ENCODE peak calls at places on chromosomes 1 and 21, in four cellular contexts. W is WTC11, H is K562, X is HepG2. O is an unnamed sample.

GRCh38 chr1:36239941-36240637 is 15.8 kb downstream of the THRAP3 start:
- DNase-seq in W (no peak), H (no peak), X (peak), O (no peak)

GRCh38 chr1:160149706-160150105 is 1.7 kb upstream of the ATP1A4 start:
- DNase-seq in W (no peak), H (no peak), X (no peak), O (no peak)

GRCh38 chr1:208135354-208135753 is 108.8 kb downstream of the PLXNA2 start:
- DNase-seq in W (no peak), H (no peak), X (peak), O (no peak)

GRCh38 chr1:30376054-30376453 is 347.3 kb downstream of the MATN1 start:
- DNase-seq in W (no peak), H (no peak), X (no peak), O (no peak)

GRCh38 chr1:183588827-183589226 is 1.4 kb downstream of the NCF2 start:
- DNase-seq in W (no peak), H (no peak), X (no peak), O (no peak)

GRCh38 chr1:236130372-236130771 is 12.0 kb upstream of the GPR137B start:
- DNase-seq in W (no peak), H (no peak), X (no peak), O (no peak)

GRCh38 chr1:190479537-190479936 is 1.9 kb upstream of the BRINP3 start:
- DNase-seq in W (no peak), H (no peak), X (no peak), O (no peak)

GRCh38 chr1:21667348-21668231 is 1.6 kb downstream of the RAP1GAP start:
- DNase-seq in W (no peak), H (no peak), X (no peak), O (no peak)

GRCh38 chr1:227945891-227946623 is 1.7 kb downstream of the WNT9A start:
- DNase-seq in W (no peak), H (peak), X (peak), O (peak)

GRCh38 chr1:235714205-235714897 is 64.8 kb upstream of the GNG4 start:
- DNase-seq in W (no peak), H (no peak), X (no peak), O (no peak)

GRCh38 chr1:19476440-19477190 is 8.7 kb downstream of the CAPZB start:
- DNase-seq in W (no peak), H (no peak), X (no peak), O (no peak)

GRCh38 chr1:12287869-12288268 is 58.0 kb downstream of the VPS13D start:
- DNase-seq in W (no peak), H (no peak), X (no peak), O (no peak)

GRCh38 chr1:100523038-100523649 is 14.8 kb upstream of the GPR88 start:
- DNase-seq in W (no peak), H (no peak), X (no peak), O (no peak)

GRCh38 chr1:160859166-160859565 is 3.5 kb downstream of the CD244 start:
- DNase-seq in W (no peak), H (no peak), X (no peak), O (no peak)

GRCh38 chr21:42298237-42298636 is 17.0 kb downstream of the TFF3 start:
- DNase-seq in W (no peak), H (no peak), X (no peak), O (no peak)

GRCh38 chr21:45536301-45537081 is 5.7 kb downstream of the SLC19A1 start:
- DNase-seq in W (peak), H (no peak), X (no peak), O (no peak)

GRCh38 chr1:27968692-27969091 is 8.9 kb downstream of the XKR8 start:
- DNase-seq in W (no peak), H (no peak), X (no peak), O (no peak)

GRCh38 chr1:220682901-220683576 is 7.1 kb upstream of the C1orf115 start:
- DNase-seq in W (no peak), H (no peak), X (no peak), O (no peak)

GRCh38 chr1:108560430-108561144 is 687 bp downstream of the EEIG2 start:
- DNase-seq in W (peak), H (no peak), X (peak), O (peak)

GRCh38 chr1:46605242-46605641 is 1.2 kb upstream of the MKNK1 start:
- DNase-seq in W (no peak), H (no peak), X (no peak), O (no peak)

GRCh38 chr1:7022058-7022457 is 236.8 kb downstream of the CAMTA1 start:
- DNase-seq in W (no peak), H (no peak), X (no peak), O (no peak)

GRCh38 chr1:21292991-21293536 is 2.8 kb upstream of the ECE1 start:
- DNase-seq in W (no peak), H (no peak), X (no peak), O (no peak)

GRCh38 chr1:211009944-211010343 is 124.0 kb downstream of the KCNH1 start:
- DNase-seq in W (no peak), H (no peak), X (no peak), O (no peak)

GRCh38 chr1:19860418-19860817 is 21.8 kb upstream of the OTUD3 start:
- DNase-seq in W (no peak), H (no peak), X (no peak), O (no peak)

GRCh38 chr1:115251340-115251748 is 86.7 kb downstream of the NGF start:
- DNase-seq in W (no peak), H (no peak), X (no peak), O (no peak)

GRCh38 chr1:192087334-192087733 is 70.9 kb upstream of the RGS18 start:
- DNase-seq in W (no peak), H (no peak), X (no peak), O (no peak)

GRCh38 chr1:210234254-210234747 is 1.7 kb downstream of the SERTAD4 start:
- DNase-seq in W (peak), H (no peak), X (no peak), O (no peak)

GRCh38 chr1:200033511-200034261 is 6.2 kb downstream of the NR5A2 start:
- DNase-seq in W (no peak), H (no peak), X (no peak), O (no peak)

GRCh38 chr1:89198500-89199072 is at the start of gene GBP4:
- DNase-seq in W (peak), H (no peak), X (no peak), O (no peak)

GRCh38 chr1:202105571-202106339 is 17.0 kb upstream of the GPR37L1 start:
- DNase-seq in W (peak), H (peak), X (no peak), O (peak)

GRCh38 chr1:1330366-1331067 is 563 bp upstream of the TAS1R3 start:
- DNase-seq in W (no peak), H (no peak), X (no peak), O (no peak)

GRCh38 chr1:93238425-93238824 is 57.9 kb downstream of the CCDC18 start:
- DNase-seq in W (no peak), H (no peak), X (no peak), O (no peak)

GRCh38 chr1:14300991-14301703 is 297.3 kb upstream of the KAZN start:
- DNase-seq in W (no peak), H (no peak), X (no peak), O (no peak)

GRCh38 chr1:5798904-5799303 is 193.3 kb downstream of the NPHP4 start:
- DNase-seq in W (no peak), H (no peak), X (no peak), O (no peak)

GRCh38 chr1:23854568-23854967 is 13.5 kb downstream of the FUCA1 start:
- DNase-seq in W (no peak), H (no peak), X (peak), O (no peak)
- TF ChIP-seq HMGXB4 in W (no peak), H (no peak), X (no peak), O (no peak)

DNA sequence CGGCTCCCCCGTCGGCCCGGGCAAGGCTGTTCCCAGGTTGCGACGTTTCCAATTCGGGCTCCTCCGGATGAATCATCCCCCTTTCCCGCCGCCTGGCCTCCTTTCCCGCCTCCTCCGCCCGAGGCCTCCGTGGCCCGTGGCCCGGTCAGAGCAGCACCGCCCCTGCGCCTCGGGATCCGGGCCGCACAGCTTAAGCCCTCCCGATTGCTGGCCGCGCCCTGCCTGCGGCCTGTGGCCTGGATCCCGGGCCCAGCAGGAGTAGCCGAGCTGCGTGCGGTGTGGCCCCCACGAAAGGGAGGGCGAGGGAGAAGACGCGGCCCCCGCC is 1.1 kb downstream of the TMEM200B start:
- DNase-seq in W (peak), H (no peak), X (no peak), O (no peak)
- TF ChIP-seq HMGXB4 in W (no peak), H (no peak), X (no peak), O (no peak)

GRCh38 chr21:40014394-40014793 is 147.2 kb downstream of the PCP4 start:
- DNase-seq in W (no peak), H (no peak), X (no peak), O (no peak)

GRCh38 chr21:40015818-40016217 is 148.6 kb downstream of the PCP4 start:
- DNase-seq in W (no peak), H (no peak), X (no peak), O (no peak)

GRCh38 chr21:40016667-40017066 is 149.4 kb downstream of the PCP4 start:
- DNase-seq in W (no peak), H (no peak), X (no peak), O (no peak)

GRCh38 chr21:40019076-40019475 is 151.8 kb downstream of the PCP4 start:
- DNase-seq in W (no peak), H (no peak), X (no peak), O (no peak)

GRCh38 chr21:40016234-40016633 is 149.0 kb downstream of the PCP4 start:
- DNase-seq in W (no peak), H (no peak), X (no peak), O (no peak)
- TF ChIP-seq HMGXB4 in W (no peak), H (no peak), X (no peak), O (no peak)

GRCh38 chr1:248611883-248612282 is 14.4 kb upstream of the OR2T10 start:
- DNase-seq in W (no peak), H (no peak), X (no peak), O (no peak)
- TF ChIP-seq HMGXB4 in W (no peak), H (no peak), X (no peak), O (no peak)